ENCODE peak calls at places on chromosome 12, in eight cellular contexts. One of them, this sample, is unnamed.

GRCh38 chr12:6699259-6699988 is 1.2 kb downstream of the PIANP start:
- DNase-seq in CD8-positive, alpha-beta T cell: no peak
- DNase-seq in lung: no peak
- DNase-seq in Peyer's patch: no peak
- DNase-seq in HepG2: no peak
- DNase-seq in right atrium auricular region: no peak
- DNase-seq in GM23338: no peak
- DNase-seq in Panc1: no peak
- DNase-seq in this sample: no peak

GRCh38 chr12:66074561-66074960 is 56.0 kb downstream of the LLPH start:
- DNase-seq in CD8-positive, alpha-beta T cell: no peak
- DNase-seq in lung: no peak
- DNase-seq in Peyer's patch: no peak
- DNase-seq in HepG2: peak; percentile 12
- DNase-seq in right atrium auricular region: no peak
- DNase-seq in GM23338: no peak
- DNase-seq in Panc1: no peak
- DNase-seq in this sample: no peak

GRCh38 chr12:56220611-56221232 is 1.0 kb downstream of the RNF41 start:
- DNase-seq in CD8-positive, alpha-beta T cell: no peak
- DNase-seq in lung: no peak
- DNase-seq in Peyer's patch: no peak
- DNase-seq in HepG2: no peak
- DNase-seq in right atrium auricular region: no peak
- DNase-seq in GM23338: peak; percentile 52
- DNase-seq in Panc1: no peak
- DNase-seq in this sample: no peak

GRCh38 chr12:23221066-23221465 is 596.1 kb downstream of the ETNK1 start:
- DNase-seq in CD8-positive, alpha-beta T cell: no peak
- DNase-seq in lung: no peak
- DNase-seq in Peyer's patch: no peak
- DNase-seq in HepG2: no peak
- DNase-seq in right atrium auricular region: no peak
- DNase-seq in GM23338: peak; percentile 68
- DNase-seq in Panc1: no peak
- DNase-seq in this sample: no peak

GRCh38 chr12:50240096-50240791 is 43.1 kb downstream of the LIMA1 start:
- DNase-seq in CD8-positive, alpha-beta T cell: no peak
- DNase-seq in lung: no peak
- DNase-seq in Peyer's patch: no peak
- DNase-seq in HepG2: no peak
- DNase-seq in right atrium auricular region: no peak
- DNase-seq in GM23338: no peak
- DNase-seq in Panc1: no peak
- DNase-seq in this sample: no peak

GRCh38 chr12:53701518-53702264 is 25.6 kb downstream of the CALCOCO1 start:
- DNase-seq in CD8-positive, alpha-beta T cell: peak; percentile 65
- DNase-seq in lung: peak; percentile 80
- DNase-seq in Peyer's patch: peak; percentile 85
- DNase-seq in HepG2: peak; percentile 43
- DNase-seq in right atrium auricular region: peak; percentile 86
- DNase-seq in GM23338: peak; percentile 82
- DNase-seq in Panc1: peak; percentile 61
- DNase-seq in this sample: peak; percentile 85

GRCh38 chr12:107967170-107967569 is 161.9 kb upstream of the WSCD2 start:
- DNase-seq in CD8-positive, alpha-beta T cell: no peak
- DNase-seq in lung: no peak
- DNase-seq in Peyer's patch: no peak
- DNase-seq in HepG2: no peak
- DNase-seq in right atrium auricular region: no peak
- DNase-seq in GM23338: no peak
- DNase-seq in Panc1: no peak
- DNase-seq in this sample: no peak

GRCh38 chr12:106106892-106107291 is 31.9 kb downstream of the NUAK1 start:
- DNase-seq in CD8-positive, alpha-beta T cell: no peak
- DNase-seq in lung: no peak
- DNase-seq in Peyer's patch: no peak
- DNase-seq in HepG2: no peak
- DNase-seq in right atrium auricular region: no peak
- DNase-seq in GM23338: peak; percentile 60
- DNase-seq in Panc1: no peak
- DNase-seq in this sample: no peak

GRCh38 chr12:52404951-52405350 is 1.2 kb downstream of the KRT82 start:
- DNase-seq in CD8-positive, alpha-beta T cell: no peak
- DNase-seq in lung: no peak
- DNase-seq in Peyer's patch: peak; percentile 16
- DNase-seq in HepG2: no peak
- DNase-seq in right atrium auricular region: no peak
- DNase-seq in GM23338: no peak
- DNase-seq in Panc1: no peak
- DNase-seq in this sample: no peak
- TF ChIP-seq CTCF in CD8-positive, alpha-beta T cell: no peak
- TF ChIP-seq CTCF in lung: no peak
- TF ChIP-seq CTCF in Peyer's patch: no peak
- TF ChIP-seq CTCF in HepG2: no peak
- TF ChIP-seq CTCF in right atrium auricular region: no peak
- TF ChIP-seq CTCF in GM23338: no peak
- TF ChIP-seq CTCF in Panc1: no peak
- TF ChIP-seq CTCF in this sample: no peak

DNA sequence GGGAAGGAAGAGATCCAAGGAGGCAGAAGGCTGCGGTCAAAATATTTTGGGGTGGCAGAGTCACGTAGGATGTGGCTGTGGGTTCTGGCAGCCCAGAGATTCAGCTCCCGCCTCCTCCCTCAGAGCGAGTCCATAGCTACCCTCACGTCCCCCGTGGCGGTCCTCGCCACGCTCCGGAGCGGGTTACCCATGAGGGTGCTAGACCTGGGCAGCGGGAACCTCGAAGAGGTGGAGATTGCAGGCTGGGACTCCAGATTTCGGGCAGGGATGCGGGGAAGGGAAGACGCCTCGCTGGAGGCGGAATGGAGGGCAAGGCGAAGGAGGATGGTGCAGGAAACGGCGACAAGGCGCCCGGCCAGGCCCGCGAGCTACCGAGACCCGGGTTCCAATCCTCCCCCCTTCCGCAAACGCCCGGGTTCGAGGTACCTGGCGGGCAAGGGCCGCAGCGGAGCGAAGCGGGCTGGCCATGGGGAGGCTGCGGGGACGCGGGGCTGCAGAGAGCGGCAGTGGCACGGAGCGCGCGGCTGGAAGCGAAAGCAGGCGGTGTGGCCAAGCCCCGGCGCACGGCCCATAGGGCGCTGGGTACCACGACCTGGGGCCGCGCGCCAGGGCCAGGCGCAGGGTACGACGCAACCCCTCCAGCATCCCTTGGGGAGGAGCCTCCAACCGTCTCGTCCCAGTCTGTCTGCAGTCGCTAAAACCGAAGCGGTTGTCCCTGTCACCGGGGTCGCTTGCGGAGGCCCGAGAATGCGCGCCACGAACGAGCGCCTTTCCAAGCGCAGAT is 46.2 kb downstream of the BCAT1 start:
- DNase-seq in CD8-positive, alpha-beta T cell: no peak
- DNase-seq in lung: no peak
- DNase-seq in Peyer's patch: peak; percentile 52
- DNase-seq in HepG2: no peak
- DNase-seq in right atrium auricular region: no peak
- DNase-seq in GM23338: peak; percentile 79
- DNase-seq in Panc1: no peak
- DNase-seq in this sample: peak; percentile 73
- H3K4me3 ChIP-seq in CD8-positive, alpha-beta T cell: peak overlapping the region; percentile 11
- H3K4me3 ChIP-seq in lung: peak overlapping the region; percentile 63
- H3K4me3 ChIP-seq in Peyer's patch: peak overlapping the region; percentile 53
- H3K4me3 ChIP-seq in HepG2: no peak overlapping the region
- H3K4me3 ChIP-seq in right atrium auricular region: peak overlapping the region; percentile 35
- H3K4me3 ChIP-seq in GM23338: peak overlapping the region; percentile 84
- H3K4me3 ChIP-seq in Panc1: no peak overlapping the region
- H3K4me3 ChIP-seq in this sample: peak overlapping the region; percentile 76

DNA sequence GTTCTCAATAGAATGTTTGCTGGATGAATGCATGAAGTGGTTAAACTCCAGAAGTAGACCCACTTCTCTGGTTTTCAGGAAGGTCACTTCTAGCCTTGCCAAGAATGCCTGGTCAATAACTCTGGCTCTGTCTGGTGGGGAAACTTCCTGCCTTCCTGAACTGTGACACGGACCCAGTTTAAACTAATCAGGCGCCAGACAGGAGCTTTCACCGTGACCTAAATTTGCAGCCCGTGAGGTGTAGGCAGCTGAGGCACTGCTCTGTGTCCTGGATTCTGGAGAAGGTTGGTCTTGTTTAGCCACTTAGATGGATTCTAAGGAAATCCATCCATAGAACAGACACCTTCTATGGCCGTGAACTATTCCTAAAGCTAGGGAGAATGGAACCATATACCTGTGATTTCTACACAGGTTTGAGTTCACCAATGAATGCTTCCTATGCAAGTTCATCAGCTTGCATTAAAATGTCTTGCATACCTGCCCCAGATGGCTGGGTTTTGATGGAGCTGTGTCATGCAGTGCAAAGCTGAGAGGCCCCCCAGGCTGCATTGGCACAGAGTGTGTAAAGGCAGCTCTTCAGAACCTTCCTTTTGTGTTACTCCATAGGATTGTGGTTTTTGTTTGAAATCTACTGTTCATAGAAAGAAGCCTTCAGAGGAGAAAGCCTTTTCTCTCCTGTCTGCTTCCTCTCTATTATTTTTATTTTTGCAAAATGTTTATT is 4.4 kb downstream of the CHST11 start:
- DNase-seq in CD8-positive, alpha-beta T cell: no peak
- DNase-seq in lung: no peak
- DNase-seq in Peyer's patch: no peak
- DNase-seq in HepG2: no peak
- DNase-seq in right atrium auricular region: no peak
- DNase-seq in GM23338: no peak
- DNase-seq in Panc1: no peak
- DNase-seq in this sample: no peak
- H3K27ac ChIP-seq in CD8-positive, alpha-beta T cell: no peak overlapping the region
- H3K27ac ChIP-seq in lung: no peak overlapping the region
- H3K27ac ChIP-seq in Peyer's patch: peak overlapping the region; percentile 97
- H3K27ac ChIP-seq in HepG2: no peak overlapping the region
- H3K27ac ChIP-seq in right atrium auricular region: no peak overlapping the region
- H3K27ac ChIP-seq in GM23338: no peak overlapping the region
- H3K27ac ChIP-seq in Panc1: no peak overlapping the region
- H3K27ac ChIP-seq in this sample: no peak overlapping the region

DNA sequence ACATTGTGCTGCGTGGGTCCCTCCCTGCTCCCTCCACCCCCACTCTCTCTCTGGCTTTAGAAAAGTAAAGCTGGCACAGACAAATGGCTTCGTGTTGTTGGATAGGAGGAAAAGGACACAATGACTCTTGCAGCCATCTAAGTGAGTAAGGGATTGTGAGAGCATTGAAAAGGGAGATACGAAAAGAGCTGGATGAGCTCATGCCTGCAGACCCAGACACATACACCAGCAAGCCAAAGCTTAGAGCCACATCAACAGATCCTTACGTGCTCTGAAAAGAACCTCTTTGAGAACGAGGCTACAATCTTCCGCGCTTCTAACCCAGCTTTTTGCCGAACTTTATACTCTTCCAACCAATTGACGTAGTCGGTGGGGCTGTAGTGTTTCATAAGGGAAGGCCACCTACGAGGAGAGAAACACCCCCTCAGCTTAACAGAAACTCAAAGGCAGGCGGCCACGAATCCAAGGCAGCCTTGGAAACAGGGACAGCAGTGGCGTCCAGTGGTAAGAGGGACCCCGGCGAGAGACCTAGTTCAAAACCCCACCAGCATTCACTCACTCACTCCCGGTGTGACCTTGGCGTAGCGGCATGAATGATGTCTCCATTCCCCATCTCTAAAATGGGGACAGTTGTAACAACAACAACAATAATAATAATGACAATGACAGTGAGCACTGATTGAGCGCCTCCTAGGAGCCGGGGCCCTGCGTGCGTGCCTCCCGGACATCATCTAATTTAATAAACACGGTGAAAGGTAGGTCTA is 1.1 kb downstream of the FBXO21 start:
- DNase-seq in CD8-positive, alpha-beta T cell: no peak
- DNase-seq in lung: no peak
- DNase-seq in Peyer's patch: no peak
- DNase-seq in HepG2: no peak
- DNase-seq in right atrium auricular region: no peak
- DNase-seq in GM23338: peak; percentile 29
- DNase-seq in Panc1: no peak
- DNase-seq in this sample: no peak
- TF ChIP-seq CTCF in CD8-positive, alpha-beta T cell: no peak
- TF ChIP-seq CTCF in lung: no peak
- TF ChIP-seq CTCF in Peyer's patch: no peak
- TF ChIP-seq CTCF in HepG2: no peak
- TF ChIP-seq CTCF in right atrium auricular region: no peak
- TF ChIP-seq CTCF in GM23338: peak; percentile 9
- TF ChIP-seq CTCF in Panc1: no peak
- TF ChIP-seq CTCF in this sample: no peak

DNA sequence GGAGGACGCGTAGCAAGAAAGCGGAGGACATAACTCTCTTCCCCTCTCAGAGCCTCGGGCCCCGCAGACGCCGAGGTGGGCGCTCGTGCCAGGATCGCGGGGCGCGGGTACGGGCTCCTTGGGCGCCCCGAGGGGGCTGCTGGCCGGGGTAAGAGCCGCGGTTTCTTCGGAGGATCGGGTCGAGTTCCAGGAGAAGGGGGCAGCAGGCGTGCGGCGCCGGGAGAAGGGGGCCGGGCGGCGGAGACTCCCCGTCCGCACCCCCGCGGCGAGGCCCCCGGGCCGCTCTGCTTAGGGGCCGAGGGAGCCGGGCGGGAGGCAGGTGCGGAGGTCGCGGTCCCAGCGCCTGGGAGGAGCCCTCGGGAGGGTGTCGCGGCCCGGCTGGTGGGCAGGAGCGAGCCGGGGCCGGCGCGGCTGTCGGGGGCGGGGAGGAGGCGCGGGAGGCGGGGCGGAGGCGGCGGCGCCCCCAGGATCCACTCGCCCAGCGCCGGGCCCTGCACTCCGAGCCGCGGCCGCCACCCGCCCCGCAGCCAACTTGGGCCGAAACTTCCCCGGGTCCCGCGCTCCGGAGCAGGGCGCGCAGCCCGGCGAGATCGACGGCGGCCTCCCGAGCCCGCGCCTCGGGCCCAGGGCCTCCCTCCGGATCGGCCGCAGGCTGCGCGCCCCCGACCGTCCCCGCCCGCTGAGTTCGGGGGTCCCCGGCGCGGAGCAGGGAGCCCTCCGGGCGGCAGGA is 64.4 kb downstream of the FBXL14 start:
- DNase-seq in CD8-positive, alpha-beta T cell: no peak
- DNase-seq in lung: no peak
- DNase-seq in Peyer's patch: no peak
- DNase-seq in HepG2: no peak
- DNase-seq in right atrium auricular region: no peak
- DNase-seq in GM23338: peak; percentile 54
- DNase-seq in Panc1: no peak
- DNase-seq in this sample: no peak
- H3K4me3 ChIP-seq in CD8-positive, alpha-beta T cell: no peak overlapping the region
- H3K4me3 ChIP-seq in lung: peak overlapping the region; percentile 17
- H3K4me3 ChIP-seq in Peyer's patch: peak overlapping the region; percentile 59
- H3K4me3 ChIP-seq in HepG2: peak overlapping the region; percentile 9
- H3K4me3 ChIP-seq in right atrium auricular region: peak overlapping the region; percentile 49
- H3K4me3 ChIP-seq in GM23338: peak overlapping the region; percentile 74
- H3K4me3 ChIP-seq in Panc1: peak overlapping the region; percentile 10
- H3K4me3 ChIP-seq in this sample: peak overlapping the region; percentile 71